ENCODE peak calls at places on chromosomes 5 and 9, in ten cellular contexts. D is body of pancreas, A is erythroblast, P is A549, F is IMR-90, B is upper lobe of left lung, R is ovary, W is stomach, L is testis, O is GM12878. G is an unnamed sample.

GRCh38 chr5:13472834-13473233 is 471.7 kb downstream of the DNAH5 start:
- DNase-seq in D (no peak), A (no peak), P (no peak), F (no peak), B (no peak), R (no peak), W (no peak), L (no peak), O (no peak), G (no peak)

GRCh38 chr5:140734354-140734753 is 34.1 kb downstream of the ZMAT2 start:
- DNase-seq in D (no peak), A (peak), P (no peak), F (no peak), B (no peak), R (no peak), W (no peak), L (no peak), O (no peak), G (no peak)

GRCh38 chr9:129570450-129571297 is 50.2 kb downstream of the C9orf50 start:
- DNase-seq in D (peak), A (peak), P (peak), F (peak), B (peak), R (peak), W (peak), L (peak), O (no peak), G (no peak)

GRCh38 chr9:75265525-75265972 is 177.2 kb downstream of the OSTF1 start:
- DNase-seq in D (peak), A (peak), P (peak), F (peak), B (peak), R (peak), W (peak), L (peak), O (no peak), G (no peak)

GRCh38 chr9:16321461-16322119 is 548.9 kb downstream of the BNC2 start:
- DNase-seq in D (no peak), A (no peak), P (no peak), F (peak), B (peak), R (no peak), W (no peak), L (no peak), O (no peak), G (no peak)

GRCh38 chr9:133119461-133120342 is 1.3 kb downstream of the RALGDS start:
- DNase-seq in D (no peak), A (no peak), P (no peak), F (peak), B (no peak), R (no peak), W (no peak), L (no peak), O (no peak), G (no peak)

GRCh38 chr5:66675369-66675768 is 79.2 kb downstream of the MAST4 start:
- DNase-seq in D (no peak), A (no peak), P (no peak), F (no peak), B (no peak), R (no peak), W (no peak), L (no peak), O (no peak), G (no peak)

GRCh38 chr9:27181381-27181780 is 72.4 kb downstream of the TEK start:
- DNase-seq in D (no peak), A (no peak), P (no peak), F (peak), B (no peak), R (no peak), W (no peak), L (no peak), O (no peak), G (no peak)

GRCh38 chr9:118059520-118060278 is 355.5 kb downstream of the TLR4 start:
- DNase-seq in D (no peak), A (peak), P (no peak), F (no peak), B (peak), R (no peak), W (peak), L (peak), O (no peak), G (no peak)

GRCh38 chr5:38465702-38466443 is 90.6 kb downstream of the LIFR start:
- DNase-seq in D (no peak), A (no peak), P (no peak), F (no peak), B (no peak), R (no peak), W (no peak), L (no peak), O (no peak), G (no peak)

GRCh38 chr5:38467353-38468040 is 88.9 kb downstream of the LIFR start:
- DNase-seq in D (no peak), A (no peak), P (no peak), F (peak), B (no peak), R (peak), W (peak), L (peak), O (no peak), G (no peak)

GRCh38 chr5:38468202-38468656 is 88.2 kb downstream of the LIFR start:
- DNase-seq in D (no peak), A (no peak), P (peak), F (peak), B (no peak), R (peak), W (no peak), L (no peak), O (no peak), G (no peak)

GRCh38 chr5:38465045-38465444 is 91.4 kb downstream of the LIFR start:
- DNase-seq in D (no peak), A (no peak), P (no peak), F (peak), B (no peak), R (no peak), W (no peak), L (no peak), O (no peak), G (no peak)

GRCh38 chr5:38466444-38467189 is 89.8 kb downstream of the LIFR start:
- DNase-seq in D (peak), A (no peak), P (no peak), F (no peak), B (peak), R (peak), W (peak), L (peak), O (no peak), G (no peak)
- TF ChIP-seq POLR2A in D (no peak), A (no peak), P (no peak), F (no peak), B (no peak), R (no peak), W (no peak), L (no peak), O (no peak), G (no peak)

GRCh38 chr5:10265245-10266109 is 15.4 kb downstream of the CCT5 start:
- DNase-seq in D (no peak), A (no peak), P (no peak), F (no peak), B (no peak), R (no peak), W (no peak), L (peak), O (no peak), G (no peak)
- TF ChIP-seq POLR2A in D (no peak), A (no peak), P (no peak), F (no peak), B (no peak), R (no peak), W (no peak), L (no peak), O (peak), G (peak)

GRCh38 chr5:57839025-57839424 is 356.4 kb upstream of the ACTBL2 start:
- DNase-seq in D (no peak), A (no peak), P (no peak), F (no peak), B (no peak), R (no peak), W (no peak), L (no peak), O (no peak), G (no peak)

GRCh38 chr5:57836921-57837320 is 354.3 kb upstream of the ACTBL2 start:
- DNase-seq in D (no peak), A (no peak), P (no peak), F (no peak), B (no peak), R (no peak), W (no peak), L (no peak), O (no peak), G (no peak)

GRCh38 chr5:57842376-57843015 is 359.9 kb upstream of the ACTBL2 start:
- DNase-seq in D (no peak), A (no peak), P (no peak), F (no peak), B (no peak), R (no peak), W (no peak), L (no peak), O (no peak), G (no peak)

GRCh38 chr5:57841671-57842375 is 359.2 kb upstream of the ACTBL2 start:
- DNase-seq in D (no peak), A (no peak), P (peak), F (peak), B (no peak), R (no peak), W (no peak), L (no peak), O (no peak), G (no peak)

GRCh38 chr5:57839447-57839846 is 356.8 kb upstream of the ACTBL2 start:
- DNase-seq in D (no peak), A (no peak), P (no peak), F (no peak), B (no peak), R (no peak), W (no peak), L (no peak), O (no peak), G (no peak)
- TF ChIP-seq POLR2A in D (no peak), A (no peak), P (no peak), F (no peak), B (no peak), R (no peak), W (no peak), L (no peak), O (no peak), G (no peak)

DNA sequence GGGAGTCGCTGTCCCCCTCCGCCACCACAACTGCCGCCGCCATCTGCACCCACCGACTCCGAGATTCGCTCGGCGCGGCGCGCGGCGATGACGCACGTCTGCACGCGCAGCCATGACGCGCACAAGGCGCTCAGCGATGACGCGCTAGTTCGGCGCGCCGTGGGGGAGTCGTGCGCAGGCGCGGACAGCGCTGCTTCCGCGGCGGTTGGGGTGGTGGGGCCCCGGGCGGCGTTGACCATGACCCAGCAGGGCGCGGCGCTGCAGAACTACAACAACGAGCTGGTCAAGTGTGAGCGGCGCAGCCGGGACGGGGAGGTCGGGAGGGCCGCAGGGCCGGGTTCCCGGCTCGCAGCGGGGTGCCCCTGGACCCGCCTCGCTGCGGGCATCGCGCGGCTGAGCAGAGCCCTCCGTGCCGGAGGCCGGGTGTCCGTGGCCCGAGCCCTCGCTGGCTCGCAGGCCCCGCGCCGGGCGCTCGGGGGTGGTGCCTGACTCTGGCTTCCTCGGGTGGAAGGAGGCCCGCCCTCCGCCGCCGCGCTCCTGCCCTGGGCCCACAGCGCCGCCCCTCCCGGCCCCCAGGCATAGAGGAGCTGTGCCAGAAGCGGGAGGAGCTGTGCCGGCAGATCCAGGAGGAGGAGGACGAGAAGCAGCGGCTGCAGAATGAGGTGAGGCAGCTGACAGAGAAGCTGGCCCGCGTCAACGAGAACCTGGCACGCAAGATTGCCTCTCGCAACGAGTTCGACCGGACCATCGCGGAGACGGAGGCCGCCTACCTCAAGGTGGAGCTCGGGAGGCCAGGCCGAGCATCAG is at the start of the genes ANAPC2 and SSNA1:
- DNase-seq in D (peak), A (peak), P (peak), F (peak), B (peak), R (peak), W (peak), L (peak), O (peak), G (peak)
- TF ChIP-seq POLR2A in D (peak), A (peak), P (peak), F (peak), B (no peak), R (peak), W (peak), L (peak), O (peak), G (peak)

DNA sequence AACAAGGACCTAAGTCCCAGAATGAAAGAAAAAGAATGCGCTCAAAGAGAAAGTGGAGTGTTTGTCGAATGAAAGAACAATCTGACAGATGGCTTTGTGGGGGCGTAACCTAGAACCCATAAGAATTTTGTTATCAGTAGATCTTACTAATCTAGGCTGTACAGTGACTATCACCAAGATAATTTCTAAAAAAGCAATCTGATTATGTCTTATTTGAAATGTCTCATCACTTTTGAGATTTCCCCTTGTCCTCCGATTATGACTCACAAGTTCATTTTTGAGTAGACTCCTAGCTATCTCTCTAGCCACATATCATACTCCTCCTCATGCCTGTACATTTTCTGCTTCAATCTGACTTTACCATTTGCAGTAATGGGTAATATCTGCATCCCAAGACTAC is 135.6 kb upstream of the SMARCA2 start:
- DNase-seq in D (no peak), A (no peak), P (no peak), F (no peak), B (no peak), R (no peak), W (no peak), L (no peak), O (peak), G (no peak)
- TF ChIP-seq POLR2A in D (no peak), A (no peak), P (no peak), F (no peak), B (no peak), R (no peak), W (no peak), L (no peak), O (no peak), G (no peak)

GRCh38 chr5:157731272-157732129 is at the start of gene THG1L:
- DNase-seq in D (peak), A (peak), P (peak), F (peak), B (peak), R (peak), W (peak), L (peak), O (peak), G (peak)
- TF ChIP-seq POLR2A in D (peak), A (peak), P (peak), F (peak), B (no peak), R (peak), W (no peak), L (no peak), O (peak), G (peak)

GRCh38 chr5:139470821-139471300 is at the start of gene SMIM33:
- DNase-seq in D (no peak), A (no peak), P (no peak), F (no peak), B (peak), R (no peak), W (peak), L (no peak), O (no peak), G (no peak)
- TF ChIP-seq POLR2A in D (no peak), A (no peak), P (no peak), F (no peak), B (no peak), R (no peak), W (no peak), L (no peak), O (no peak), G (no peak)

GRCh38 chr5:150511641-150512367 is 3.9 kb downstream of the NDST1 start:
- DNase-seq in D (no peak), A (peak), P (peak), F (peak), B (peak), R (no peak), W (peak), L (no peak), O (no peak), G (no peak)
- TF ChIP-seq POLR2A in D (no peak), A (no peak), P (no peak), F (no peak), B (no peak), R (no peak), W (no peak), L (no peak), O (no peak), G (no peak)

DNA sequence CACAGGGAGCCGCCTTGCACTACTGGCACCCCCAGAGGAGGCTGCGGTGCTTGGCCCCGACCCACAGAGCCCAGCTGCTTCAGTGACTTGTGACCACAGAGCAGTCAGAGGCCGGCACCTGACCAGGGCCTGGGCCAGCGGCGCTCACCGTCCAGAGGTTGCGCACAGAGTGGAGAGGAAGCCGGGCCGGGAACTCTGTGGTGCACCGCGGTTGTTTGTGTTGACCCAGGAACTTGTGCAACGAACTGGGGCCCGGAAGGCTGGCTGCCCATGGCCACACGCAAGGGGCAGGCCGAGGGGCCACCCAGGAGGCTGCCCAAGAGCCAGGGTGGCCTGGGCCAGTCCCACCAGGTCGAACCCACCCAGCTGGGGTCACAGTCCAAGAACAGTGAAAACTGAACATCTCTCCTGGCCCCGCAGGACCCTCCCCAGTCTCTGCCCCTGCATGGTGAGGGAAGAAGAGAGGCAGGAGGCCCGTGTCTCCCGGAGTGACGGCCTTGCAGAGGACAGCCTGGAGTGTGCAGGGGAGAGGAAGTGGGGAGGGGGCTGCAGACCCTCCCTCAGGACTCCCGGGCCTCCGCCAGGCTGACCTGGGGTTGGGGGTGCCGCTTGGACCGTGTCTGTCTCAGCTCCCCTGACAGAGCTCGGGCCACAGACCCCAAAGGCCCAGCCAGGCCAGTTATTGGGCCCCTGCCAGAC is 42.8 kb upstream of the EGFL7 start:
- DNase-seq in D (no peak), A (peak), P (no peak), F (peak), B (peak), R (no peak), W (peak), L (peak), O (no peak), G (no peak)
- TF ChIP-seq POLR2A in D (no peak), A (no peak), P (no peak), F (no peak), B (no peak), R (no peak), W (no peak), L (no peak), O (no peak), G (no peak)

DNA sequence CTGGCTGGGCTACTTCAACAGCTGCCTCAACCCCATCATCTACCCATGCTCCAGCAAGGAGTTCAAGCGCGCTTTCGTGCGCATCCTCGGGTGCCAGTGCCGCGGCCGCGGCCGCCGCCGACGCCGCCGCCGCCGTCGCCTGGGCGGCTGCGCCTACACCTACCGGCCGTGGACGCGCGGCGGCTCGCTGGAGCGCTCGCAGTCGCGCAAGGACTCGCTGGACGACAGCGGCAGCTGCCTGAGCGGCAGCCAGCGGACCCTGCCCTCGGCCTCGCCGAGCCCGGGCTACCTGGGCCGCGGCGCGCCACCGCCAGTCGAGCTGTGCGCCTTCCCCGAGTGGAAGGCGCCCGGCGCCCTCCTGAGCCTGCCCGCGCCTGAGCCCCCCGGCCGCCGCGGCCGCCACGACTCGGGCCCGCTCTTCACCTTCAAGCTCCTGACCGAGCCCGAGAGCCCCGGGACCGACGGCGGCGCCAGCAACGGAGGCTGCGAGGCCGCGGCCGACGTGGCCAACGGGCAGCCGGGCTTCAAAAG is 36.9 kb upstream of the TTC1 start:
- DNase-seq in D (peak), A (no peak), P (no peak), F (no peak), B (no peak), R (no peak), W (no peak), L (peak), O (no peak), G (no peak)
- TF ChIP-seq POLR2A in D (no peak), A (no peak), P (no peak), F (no peak), B (no peak), R (no peak), W (no peak), L (no peak), O (no peak), G (no peak)

G was measured in GM12892.